ENCODE peak calls at places on chromosome 1, in nine cellular contexts. One of them, this sample, is unnamed.

GRCh38 chr1:40618108-40618507 is 47.4 kb downstream of the RIMS3 start:
- DNase-seq in cardiac fibroblast: no peak
- DNase-seq in IMR-90: no peak
- DNase-seq in CD14-positive monocyte: no peak
- DNase-seq in GM10248: no peak
- DNase-seq in fibroblast of the conjunctiva: no peak
- DNase-seq in B cell: no peak
- DNase-seq in NCI-H1436: no peak
- DNase-seq in GM03348: no peak
- DNase-seq in this sample: no peak

GRCh38 chr1:36883315-36883949 is 150.9 kb downstream of the GRIK3 start:
- DNase-seq in cardiac fibroblast: no peak
- DNase-seq in IMR-90: no peak
- DNase-seq in CD14-positive monocyte: no peak
- DNase-seq in GM10248: no peak
- DNase-seq in fibroblast of the conjunctiva: no peak
- DNase-seq in B cell: no peak
- DNase-seq in NCI-H1436: no peak
- DNase-seq in GM03348: no peak
- DNase-seq in this sample: no peak

GRCh38 chr1:166271151-166271538 is 104.3 kb upstream of the FAM78B start:
- DNase-seq in cardiac fibroblast: no peak
- DNase-seq in IMR-90: no peak
- DNase-seq in CD14-positive monocyte: no peak
- DNase-seq in GM10248: no peak
- DNase-seq in fibroblast of the conjunctiva: no peak
- DNase-seq in B cell: no peak
- DNase-seq in NCI-H1436: no peak
- DNase-seq in GM03348: no peak
- DNase-seq in this sample: no peak

GRCh38 chr1:197451424-197451823 is 183.4 kb downstream of the CRB1 start:
- DNase-seq in cardiac fibroblast: no peak
- DNase-seq in IMR-90: peak
- DNase-seq in CD14-positive monocyte: no peak
- DNase-seq in GM10248: no peak
- DNase-seq in fibroblast of the conjunctiva: no peak
- DNase-seq in B cell: no peak
- DNase-seq in NCI-H1436: no peak
- DNase-seq in GM03348: no peak
- DNase-seq in this sample: no peak

GRCh38 chr1:2348346-2349275 is 42.7 kb downstream of the MORN1 start:
- DNase-seq in cardiac fibroblast: no peak
- DNase-seq in IMR-90: no peak
- DNase-seq in CD14-positive monocyte: peak
- DNase-seq in GM10248: no peak
- DNase-seq in fibroblast of the conjunctiva: no peak
- DNase-seq in B cell: no peak
- DNase-seq in NCI-H1436: no peak
- DNase-seq in GM03348: no peak
- DNase-seq in this sample: no peak

GRCh38 chr1:230308039-230308438 is 118.1 kb downstream of the PGBD5 start:
- DNase-seq in cardiac fibroblast: peak
- DNase-seq in IMR-90: peak
- DNase-seq in CD14-positive monocyte: no peak
- DNase-seq in GM10248: no peak
- DNase-seq in fibroblast of the conjunctiva: peak
- DNase-seq in B cell: no peak
- DNase-seq in NCI-H1436: no peak
- DNase-seq in GM03348: peak
- DNase-seq in this sample: peak

GRCh38 chr1:38788285-38788684 is 71.3 kb downstream of the RRAGC start:
- DNase-seq in cardiac fibroblast: no peak
- DNase-seq in IMR-90: no peak
- DNase-seq in CD14-positive monocyte: no peak
- DNase-seq in GM10248: no peak
- DNase-seq in fibroblast of the conjunctiva: no peak
- DNase-seq in B cell: no peak
- DNase-seq in NCI-H1436: no peak
- DNase-seq in GM03348: no peak
- DNase-seq in this sample: no peak

GRCh38 chr1:59743324-59744108 is 71.2 kb upstream of the HOOK1 start:
- DNase-seq in cardiac fibroblast: peak
- DNase-seq in IMR-90: no peak
- DNase-seq in CD14-positive monocyte: no peak
- DNase-seq in GM10248: no peak
- DNase-seq in fibroblast of the conjunctiva: no peak
- DNase-seq in B cell: no peak
- DNase-seq in NCI-H1436: no peak
- DNase-seq in GM03348: no peak
- DNase-seq in this sample: peak

GRCh38 chr1:235127774-235128452 is 724 bp downstream of the TOMM20 start:
- DNase-seq in cardiac fibroblast: no peak
- DNase-seq in IMR-90: no peak
- DNase-seq in CD14-positive monocyte: no peak
- DNase-seq in GM10248: no peak
- DNase-seq in fibroblast of the conjunctiva: no peak
- DNase-seq in B cell: no peak
- DNase-seq in NCI-H1436: no peak
- DNase-seq in GM03348: no peak
- DNase-seq in this sample: peak

GRCh38 chr1:39080884-39081265 is 54.7 kb downstream of the NDUFS5 start:
- DNase-seq in cardiac fibroblast: no peak
- DNase-seq in IMR-90: no peak
- DNase-seq in CD14-positive monocyte: no peak
- DNase-seq in GM10248: no peak
- DNase-seq in fibroblast of the conjunctiva: no peak
- DNase-seq in B cell: peak
- DNase-seq in NCI-H1436: no peak
- DNase-seq in GM03348: peak
- DNase-seq in this sample: no peak

GRCh38 chr1:202311880-202312635 is 29.7 kb downstream of the UBE2T start:
- DNase-seq in cardiac fibroblast: peak
- DNase-seq in IMR-90: no peak
- DNase-seq in CD14-positive monocyte: peak
- DNase-seq in GM10248: no peak
- DNase-seq in fibroblast of the conjunctiva: no peak
- DNase-seq in B cell: no peak
- DNase-seq in NCI-H1436: peak
- DNase-seq in GM03348: no peak
- DNase-seq in this sample: no peak

GRCh38 chr1:110107867-110108469 is 4.3 kb upstream of the UBL4B start:
- DNase-seq in cardiac fibroblast: no peak
- DNase-seq in IMR-90: no peak
- DNase-seq in CD14-positive monocyte: no peak
- DNase-seq in GM10248: no peak
- DNase-seq in fibroblast of the conjunctiva: no peak
- DNase-seq in B cell: no peak
- DNase-seq in NCI-H1436: no peak
- DNase-seq in GM03348: no peak
- DNase-seq in this sample: no peak

GRCh38 chr1:201001962-201002361 is 21.6 kb downstream of the KIF21B start:
- DNase-seq in cardiac fibroblast: no peak
- DNase-seq in IMR-90: no peak
- DNase-seq in CD14-positive monocyte: no peak
- DNase-seq in GM10248: no peak
- DNase-seq in fibroblast of the conjunctiva: no peak
- DNase-seq in B cell: no peak
- DNase-seq in NCI-H1436: no peak
- DNase-seq in GM03348: no peak
- DNase-seq in this sample: no peak

GRCh38 chr1:155983191-155984023 is 5.1 kb upstream of the ARHGEF2 start:
- DNase-seq in cardiac fibroblast: peak
- DNase-seq in IMR-90: peak
- DNase-seq in CD14-positive monocyte: no peak
- DNase-seq in GM10248: no peak
- DNase-seq in fibroblast of the conjunctiva: peak
- DNase-seq in B cell: peak
- DNase-seq in NCI-H1436: peak
- DNase-seq in GM03348: peak
- DNase-seq in this sample: peak

GRCh38 chr1:214862421-214862820 is 220.1 kb upstream of the KCNK2 start:
- DNase-seq in cardiac fibroblast: peak
- DNase-seq in IMR-90: peak
- DNase-seq in CD14-positive monocyte: no peak
- DNase-seq in GM10248: no peak
- DNase-seq in fibroblast of the conjunctiva: no peak
- DNase-seq in B cell: no peak
- DNase-seq in NCI-H1436: no peak
- DNase-seq in GM03348: peak
- DNase-seq in this sample: peak

GRCh38 chr1:182586380-182586779 is 2.7 kb downstream of the RNASEL start:
- DNase-seq in cardiac fibroblast: no peak
- DNase-seq in IMR-90: no peak
- DNase-seq in CD14-positive monocyte: no peak
- DNase-seq in GM10248: no peak
- DNase-seq in fibroblast of the conjunctiva: no peak
- DNase-seq in B cell: no peak
- DNase-seq in NCI-H1436: no peak
- DNase-seq in GM03348: no peak
- DNase-seq in this sample: no peak

GRCh38 chr1:153485880-153486279 is 25.4 kb upstream of the S100A7 start:
- DNase-seq in cardiac fibroblast: peak
- DNase-seq in IMR-90: no peak
- DNase-seq in CD14-positive monocyte: no peak
- DNase-seq in GM10248: no peak
- DNase-seq in fibroblast of the conjunctiva: no peak
- DNase-seq in B cell: no peak
- DNase-seq in NCI-H1436: peak
- DNase-seq in GM03348: no peak
- DNase-seq in this sample: no peak

This sample was measured in LHCN-M2.